ENCODE peak calls at places on chromosomes 6 and 20, in four cellular contexts. One of them, this sample, is unnamed.

GRCh38 chr20:23147964-23148720 is 62.0 kb upstream of the CD93 start:
- DNase-seq in CD4-positive, alpha-beta T cell: no peak
- DNase-seq in IMR-90: peak; percentile 90
- DNase-seq in BE2C: no peak
- DNase-seq in this sample: no peak

GRCh38 chr20:33697129-33697528 is 10.9 kb upstream of the E2F1 start:
- DNase-seq in CD4-positive, alpha-beta T cell: no peak
- DNase-seq in IMR-90: peak; percentile 44
- DNase-seq in BE2C: peak; percentile 72
- DNase-seq in this sample: no peak

GRCh38 chr6:79670789-79671188 is 39.7 kb downstream of the SH3BGRL2 start:
- DNase-seq in CD4-positive, alpha-beta T cell: no peak
- DNase-seq in IMR-90: no peak
- DNase-seq in BE2C: no peak
- DNase-seq in this sample: no peak

GRCh38 chr6:33147807-33148666 is 44.2 kb downstream of the COL11A2 start:
- DNase-seq in CD4-positive, alpha-beta T cell: no peak
- DNase-seq in IMR-90: peak; percentile 58
- DNase-seq in BE2C: no peak
- DNase-seq in this sample: no peak

GRCh38 chr6:919499-919898 is 226.6 kb upstream of the EXOC2 start:
- DNase-seq in CD4-positive, alpha-beta T cell: no peak
- DNase-seq in IMR-90: no peak
- DNase-seq in BE2C: no peak
- DNase-seq in this sample: no peak

GRCh38 chr6:15329154-15329781 is 83.4 kb downstream of the JARID2 start:
- DNase-seq in CD4-positive, alpha-beta T cell: no peak
- DNase-seq in IMR-90: peak; percentile 95
- DNase-seq in BE2C: peak; percentile 38
- DNase-seq in this sample: no peak

GRCh38 chr20:34058831-34059230 is 53.2 kb downstream of the EIF2S2 start:
- DNase-seq in CD4-positive, alpha-beta T cell: no peak
- DNase-seq in IMR-90: peak; percentile 23
- DNase-seq in BE2C: no peak
- DNase-seq in this sample: no peak

GRCh38 chr20:44805991-44806729 is 4.2 kb downstream of the RIMS4 start:
- DNase-seq in CD4-positive, alpha-beta T cell: no peak
- DNase-seq in IMR-90: peak; percentile 25
- DNase-seq in BE2C: peak; percentile 86
- DNase-seq in this sample: no peak

GRCh38 chr6:152048921-152049320 is 241.4 kb downstream of the ESR1 start:
- DNase-seq in CD4-positive, alpha-beta T cell: no peak
- DNase-seq in IMR-90: no peak
- DNase-seq in BE2C: no peak
- DNase-seq in this sample: no peak

GRCh38 chr6:147043994-147044477 is 160.2 kb upstream of the STXBP5 start:
- DNase-seq in CD4-positive, alpha-beta T cell: no peak
- DNase-seq in IMR-90: peak; percentile 45
- DNase-seq in BE2C: no peak
- DNase-seq in this sample: no peak

GRCh38 chr20:10185741-10186558 is 32.7 kb upstream of the SNAP25 start:
- DNase-seq in CD4-positive, alpha-beta T cell: no peak
- DNase-seq in IMR-90: no peak
- DNase-seq in BE2C: peak; percentile 27
- DNase-seq in this sample: no peak

GRCh38 chr6:135906542-135906941 is 55.0 kb downstream of the PDE7B start:
- DNase-seq in CD4-positive, alpha-beta T cell: no peak
- DNase-seq in IMR-90: peak; percentile 79
- DNase-seq in BE2C: no peak
- DNase-seq in this sample: no peak

GRCh38 chr6:36319436-36319762 is 17.3 kb downstream of the BNIP5 start:
- DNase-seq in CD4-positive, alpha-beta T cell: no peak
- DNase-seq in IMR-90: no peak
- DNase-seq in BE2C: no peak
- DNase-seq in this sample: no peak
- TF ChIP-seq CTCF in CD4-positive, alpha-beta T cell: no peak
- TF ChIP-seq CTCF in IMR-90: no peak
- TF ChIP-seq CTCF in BE2C: no peak
- TF ChIP-seq CTCF in this sample: no peak

DNA sequence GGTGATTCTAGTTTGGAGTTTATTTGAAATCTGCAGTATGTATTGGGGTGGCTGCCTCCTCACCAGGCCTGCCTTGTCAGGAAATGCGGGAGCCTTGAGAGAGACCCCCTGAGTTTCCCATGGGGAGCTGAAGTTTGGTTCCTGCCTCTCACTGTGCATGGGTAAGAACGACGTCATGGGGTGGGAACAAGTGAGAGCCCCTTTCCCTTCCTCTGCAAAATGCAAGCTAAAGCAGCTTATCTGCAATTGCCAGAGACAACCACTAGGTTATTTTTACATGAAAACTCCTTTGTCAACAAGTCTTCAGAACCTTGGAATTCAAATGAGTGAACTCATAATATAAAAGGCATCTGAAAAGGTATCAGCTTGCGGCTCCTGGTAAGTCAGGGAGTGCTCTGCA is 58.4 kb downstream of the TMEM170B start:
- DNase-seq in CD4-positive, alpha-beta T cell: no peak
- DNase-seq in IMR-90: peak; percentile 34
- DNase-seq in BE2C: no peak
- DNase-seq in this sample: no peak
- TF ChIP-seq CTCF in CD4-positive, alpha-beta T cell: no peak
- TF ChIP-seq CTCF in IMR-90: peak; percentile 17
- TF ChIP-seq CTCF in BE2C: peak; percentile 43
- TF ChIP-seq CTCF in this sample: no peak

GRCh38 chr20:6074145-6074561 is 20.3 kb upstream of the LRRN4 start:
- DNase-seq in CD4-positive, alpha-beta T cell: no peak
- DNase-seq in IMR-90: no peak
- DNase-seq in BE2C: peak; percentile 30
- DNase-seq in this sample: no peak
- TF ChIP-seq CTCF in CD4-positive, alpha-beta T cell: no peak
- TF ChIP-seq CTCF in IMR-90: peak; percentile 15
- TF ChIP-seq CTCF in BE2C: peak; percentile 69
- TF ChIP-seq CTCF in this sample: no peak

GRCh38 chr6:125970760-125971159 is 14.2 kb downstream of the HINT3 start:
- DNase-seq in CD4-positive, alpha-beta T cell: no peak
- DNase-seq in IMR-90: no peak
- DNase-seq in BE2C: no peak
- DNase-seq in this sample: no peak
- TF ChIP-seq CTCF in CD4-positive, alpha-beta T cell: no peak
- TF ChIP-seq CTCF in IMR-90: no peak
- TF ChIP-seq CTCF in BE2C: no peak
- TF ChIP-seq CTCF in this sample: no peak

GRCh38 chr6:68968301-68968649 is 333.2 kb downstream of the ADGRB3 start:
- DNase-seq in CD4-positive, alpha-beta T cell: no peak
- DNase-seq in IMR-90: no peak
- DNase-seq in BE2C: no peak
- DNase-seq in this sample: no peak
- TF ChIP-seq CTCF in CD4-positive, alpha-beta T cell: peak; percentile 9
- TF ChIP-seq CTCF in IMR-90: no peak
- TF ChIP-seq CTCF in BE2C: no peak
- TF ChIP-seq CTCF in this sample: no peak

DNA sequence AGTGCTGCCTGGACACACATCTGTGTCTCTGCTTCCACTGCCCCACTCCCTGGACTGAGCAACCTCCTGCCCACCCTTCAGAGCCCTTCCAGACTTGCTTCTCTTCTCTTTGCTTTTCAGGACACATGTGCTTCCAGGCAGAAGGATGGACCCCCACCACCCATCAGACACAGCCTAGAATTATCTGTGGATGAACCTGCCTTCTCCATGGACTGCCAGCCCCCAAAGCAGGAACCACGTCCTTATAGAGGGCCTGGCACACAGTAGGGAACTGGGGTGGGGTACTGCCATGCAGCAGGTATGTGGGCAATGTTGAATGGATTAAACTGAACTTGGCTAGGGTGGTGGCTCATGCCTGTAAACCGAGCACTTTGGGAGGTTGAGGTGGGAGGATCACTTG is 3.6 kb downstream of the KIAA1755 start:
- DNase-seq in CD4-positive, alpha-beta T cell: no peak
- DNase-seq in IMR-90: no peak
- DNase-seq in BE2C: no peak
- DNase-seq in this sample: no peak
- TF ChIP-seq CTCF in CD4-positive, alpha-beta T cell: no peak
- TF ChIP-seq CTCF in IMR-90: no peak
- TF ChIP-seq CTCF in BE2C: no peak
- TF ChIP-seq CTCF in this sample: no peak

GRCh38 chr20:1154734-1155133 is 30.0 kb downstream of the TMEM74B start:
- DNase-seq in CD4-positive, alpha-beta T cell: no peak
- DNase-seq in IMR-90: no peak
- DNase-seq in BE2C: no peak
- DNase-seq in this sample: no peak

GRCh38 chr20:1154224-1154623 is 30.6 kb downstream of the TMEM74B start:
- DNase-seq in CD4-positive, alpha-beta T cell: no peak
- DNase-seq in IMR-90: no peak
- DNase-seq in BE2C: no peak
- DNase-seq in this sample: no peak

GRCh38 chr20:1150968-1151367 is 32.6 kb downstream of the PSMF1 start:
- DNase-seq in CD4-positive, alpha-beta T cell: no peak
- DNase-seq in IMR-90: no peak
- DNase-seq in BE2C: no peak
- DNase-seq in this sample: no peak

GRCh38 chr20:1146957-1147356 is 28.6 kb downstream of the PSMF1 start:
- DNase-seq in CD4-positive, alpha-beta T cell: no peak
- DNase-seq in IMR-90: no peak
- DNase-seq in BE2C: no peak
- DNase-seq in this sample: no peak

DNA sequence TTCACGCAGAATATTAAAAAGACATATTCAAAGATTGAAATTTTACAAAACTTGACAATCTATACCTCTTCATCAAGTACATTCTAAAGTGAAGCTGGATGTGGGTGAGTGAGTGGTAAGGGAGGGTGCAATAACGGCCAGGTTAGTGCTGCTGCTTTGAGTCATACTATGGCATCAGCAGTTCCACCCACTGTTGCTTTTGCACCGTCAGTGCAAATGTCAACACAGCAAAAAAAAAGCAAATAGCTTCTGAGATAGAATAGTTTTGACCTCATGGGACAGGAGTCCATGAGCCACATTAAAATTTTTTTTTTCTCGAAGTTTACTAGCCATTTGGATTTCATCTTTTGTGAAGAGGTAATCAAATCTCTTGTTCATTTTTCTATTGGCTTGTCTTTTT is 31.8 kb downstream of the PSMF1 start:
- DNase-seq in CD4-positive, alpha-beta T cell: no peak
- DNase-seq in IMR-90: peak; percentile 31
- DNase-seq in BE2C: no peak
- DNase-seq in this sample: no peak
- TF ChIP-seq CTCF in CD4-positive, alpha-beta T cell: no peak
- TF ChIP-seq CTCF in IMR-90: no peak
- TF ChIP-seq CTCF in BE2C: no peak
- TF ChIP-seq CTCF in this sample: no peak

This sample was measured in omental fat pad.